ENCODE peak calls at places on chromosomes 16 and 17, in seven cellular contexts. L, J, G, Z, P, W and H are unnamed samples.
A peak's percentile ranks its signal among the peaks of the same experiment; 100 is the strongest.

GRCh38 chr16:53781023-53781605 is 77.2 kb downstream of the FTO start:
- DNase-seq in L (no peak), J (no peak), G (no peak), Z (peak; percentile 16), P (no peak), W (no peak), H (no peak)

GRCh38 chr17:73342057-73342522 is 30.3 kb upstream of the CDC42EP4 start:
- DNase-seq in L (peak; percentile 98), J (no peak), G (peak; percentile 89), Z (peak; percentile 91), P (peak; percentile 77), W (no peak), H (no peak)

GRCh38 chr17:45302649-45303173 is 14.1 kb downstream of the MAP3K14 start:
- DNase-seq in L (no peak), J (peak; percentile 77), G (peak; percentile 90), Z (peak; percentile 92), P (no peak), W (no peak), H (peak; percentile 49)

GRCh38 chr16:29712770-29713169 is 33.0 kb downstream of the C16orf54 start:
- DNase-seq in L (no peak), J (no peak), G (no peak), Z (no peak), P (no peak), W (no peak), H (no peak)

GRCh38 chr17:75892556-75893224 is 4.1 kb downstream of the TRIM65 start:
- DNase-seq in L (no peak), J (no peak), G (no peak), Z (no peak), P (no peak), W (no peak), H (no peak)

GRCh38 chr17:57604771-57605733 is 140.0 kb downstream of the CCDC182 start:
- DNase-seq in L (no peak), J (peak; percentile 90), G (peak; percentile 51), Z (peak; percentile 51), P (peak; percentile 70), W (no peak), H (peak; percentile 56)

GRCh38 chr16:52991572-52991971 is 61.1 kb downstream of the CHD9NB start:
- DNase-seq in L (no peak), J (no peak), G (no peak), Z (no peak), P (no peak), W (no peak), H (no peak)

GRCh38 chr16:66058181-66058580 is 308.3 kb upstream of the CDH5 start:
- DNase-seq in L (no peak), J (no peak), G (peak; percentile 79), Z (peak; percentile 36), P (no peak), W (no peak), H (no peak)

GRCh38 chr16:81486555-81487061 is 42.0 kb downstream of the CMIP start:
- DNase-seq in L (no peak), J (no peak), G (peak; percentile 73), Z (peak; percentile 99), P (peak; percentile 31), W (no peak), H (no peak)

GRCh38 chr16:86834451-86835035 is 256.2 kb downstream of the FOXL1 start:
- DNase-seq in L (peak; percentile 89), J (no peak), G (peak; percentile 70), Z (peak; percentile 25), P (no peak), W (no peak), H (no peak)
- TF ChIP-seq CTCF in L (peak; percentile 80), J (peak; percentile 3), G (peak; percentile 22), Z (peak; percentile 11), P (no peak), W (peak; percentile 81), H (no peak)

GRCh38 chr16:80092686-80093085 is 448.1 kb upstream of the DYNLRB2 start:
- DNase-seq in L (no peak), J (no peak), G (peak; percentile 34), Z (no peak), P (no peak), W (no peak), H (no peak)
- TF ChIP-seq CTCF in L (no peak), J (no peak), G (no peak), Z (no peak), P (no peak), W (no peak), H (no peak)

GRCh38 chr17:37527249-37527851 is 37.7 kb downstream of the DUSP14 start:
- DNase-seq in L (peak; percentile 83), J (peak; percentile 63), G (peak; percentile 32), Z (peak; percentile 65), P (no peak), W (peak; percentile 38), H (peak; percentile 41)
- TF ChIP-seq CTCF in L (peak; percentile 91), J (peak; percentile 68), G (peak; percentile 83), Z (peak; percentile 75), P (peak; percentile 49), W (peak; percentile 66), H (peak; percentile 33)

GRCh38 chr17:64635647-64636305 is 26.3 kb downstream of the SMURF2 start:
- DNase-seq in L (no peak), J (peak; percentile 56), G (peak; percentile 92), Z (peak; percentile 92), P (no peak), W (no peak), H (peak; percentile 34)
- TF ChIP-seq CTCF in L (no peak), J (no peak), G (no peak), Z (no peak), P (no peak), W (no peak), H (no peak)

GRCh38 chr17:10638151-10638550 is 19.0 kb downstream of the MYH3 start:
- DNase-seq in L (no peak), J (no peak), G (no peak), Z (no peak), P (no peak), W (no peak), H (no peak)

GRCh38 chr17:10631701-10632100 is 25.4 kb downstream of the MYH3 start:
- DNase-seq in L (no peak), J (no peak), G (no peak), Z (no peak), P (no peak), W (no peak), H (no peak)

GRCh38 chr17:10631048-10631700 is 25.9 kb downstream of the MYH3 start:
- DNase-seq in L (peak; percentile 88), J (peak; percentile 10), G (no peak), Z (peak; percentile 40), P (no peak), W (no peak), H (peak; percentile 38)

GRCh38 chr17:10633738-10634379 is 23.2 kb downstream of the MYH3 start:
- DNase-seq in L (no peak), J (peak; percentile 69), G (no peak), Z (no peak), P (no peak), W (no peak), H (peak; percentile 70)

DNA sequence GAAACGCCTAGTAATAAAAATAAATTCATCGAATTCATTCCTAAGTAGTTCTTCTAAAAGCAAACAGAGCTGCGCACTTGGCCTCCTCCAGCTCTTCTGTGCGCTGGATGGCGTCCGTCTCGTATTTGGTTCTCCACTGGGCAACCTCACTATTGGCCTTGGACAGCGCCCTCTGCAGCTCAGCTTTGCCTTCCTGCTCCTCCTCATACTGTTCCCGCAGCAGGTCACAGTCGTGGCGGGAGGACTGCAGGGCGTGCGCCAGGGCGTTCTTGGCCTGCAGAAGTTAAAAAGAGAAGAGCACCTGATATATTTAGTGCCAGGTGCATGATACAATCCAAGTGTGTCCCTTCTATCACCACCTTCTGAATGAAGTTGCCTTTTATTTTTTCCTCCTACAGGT is 21.8 kb downstream of the MYH3 start:
- DNase-seq in L (peak; percentile 85), J (no peak), G (no peak), Z (no peak), P (no peak), W (no peak), H (no peak)
- TF ChIP-seq CTCF in L (peak; percentile 66), J (no peak), G (no peak), Z (no peak), P (no peak), W (no peak), H (no peak)